ENCODE peak calls at places on chromosomes 3 and 15, in four cellular contexts. Y, J, U and D are unnamed samples.

GRCh38 chr15:65916664-65917406 is 47.5 kb downstream of the RAB11A start:
- DNase-seq in J (peak; percentile 80), U (peak; percentile 62), Y (peak; percentile 47), D (peak; percentile 55)

GRCh38 chr15:47366884-47367283 is 350.4 kb upstream of the SEMA6D start:
- DNase-seq in J (no peak), Y (no peak), U (no peak), D (no peak)

GRCh38 chr3:56702487-56703315 is 19.6 kb upstream of the TASOR start:
- DNase-seq in J (peak; percentile 63), Y (no peak), U (peak; percentile 7), D (no peak)

GRCh38 chr3:23859012-23859743 is 53.4 kb downstream of the UBE2E1 start:
- DNase-seq in J (no peak), U (no peak), Y (no peak), D (no peak)

GRCh38 chr15:33679065-33679464 is 289.2 kb upstream of the CHRM5 start:
- DNase-seq in J (no peak), U (no peak), Y (no peak), D (no peak)

GRCh38 chr3:50557106-50557505 is 10.4 kb downstream of the C3orf18 start:
- DNase-seq in J (no peak), U (no peak), Y (no peak), D (no peak)

GRCh38 chr3:78992830-78993229 is 775.0 kb downstream of the ROBO1 start:
- DNase-seq in U (no peak), J (no peak), Y (no peak), D (no peak)

GRCh38 chr15:62338497-62338896 is 173.4 kb upstream of the C2CD4B start:
- DNase-seq in U (no peak), Y (no peak), J (no peak), D (no peak)

GRCh38 chr3:185270262-185270955 is 16.6 kb upstream of the EHHADH start:
- DNase-seq in Y (no peak), U (peak; percentile 54), J (peak; percentile 50), D (peak; percentile 19)

GRCh38 chr3:72722930-72723726 is 125.1 kb downstream of the SHQ1 start:
- DNase-seq in U (no peak), J (no peak), Y (no peak), D (no peak)

GRCh38 chr15:84727429-84727828 is 11.5 kb upstream of the SEC11A start:
- DNase-seq in J (no peak), Y (no peak), U (no peak), D (no peak)

GRCh38 chr15:39631357-39631756 is 50.5 kb downstream of the THBS1 start:
- DNase-seq in Y (no peak), U (no peak), J (no peak), D (no peak)

GRCh38 chr15:78225783-78226541 is 8.4 kb downstream of the ACSBG1 start:
- DNase-seq in Y (no peak), J (no peak), U (no peak), D (no peak)

GRCh38 chr15:75107905-75108838 is 84.8 kb downstream of the PPCDC start:
- DNase-seq in Y (no peak), U (no peak), J (peak; percentile 27), D (no peak)

GRCh38 chr15:90402230-90402629 is 14.2 kb downstream of the IQGAP1 start:
- DNase-seq in Y (no peak), U (no peak), J (peak; percentile 29), D (no peak)

GRCh38 chr3:52446631-52447511 is 2.0 kb upstream of the SEMA3G start:
- DNase-seq in Y (peak; percentile 75), U (peak; percentile 62), J (peak; percentile 52), D (peak; percentile 63)

GRCh38 chr3:183481582-183481981 is 53.2 kb upstream of the MCF2L2 start:
- DNase-seq in Y (no peak), U (no peak), J (no peak), D (no peak)

GRCh38 chr3:66199089-66199473 is 21.7 kb upstream of the SLC25A26 start:
- DNase-seq in Y (no peak), J (peak; percentile 4), U (no peak), D (no peak)

GRCh38 chr15:35349916-35350315 is 196.0 kb downstream of the DPH6 start:
- DNase-seq in U (no peak), J (no peak), Y (no peak), D (no peak)

GRCh38 chr15:70526221-70526973 is 237.0 kb downstream of the UACA start:
- DNase-seq in U (no peak), Y (no peak), J (no peak), D (no peak)

GRCh38 chr15:74242296-74242929 is 6.3 kb downstream of the CCDC33 start:
- DNase-seq in Y (no peak), J (peak; percentile 6), U (peak; percentile 20), D (no peak)

GRCh38 chr15:53203454-53203853 is 413.3 kb upstream of the ONECUT1 start:
- DNase-seq in U (no peak), Y (no peak), J (no peak), D (no peak)

GRCh38 chr3:170690133-170690981 is 104.5 kb upstream of the SLC7A14 start:
- DNase-seq in U (peak; percentile 81), J (peak; percentile 18), Y (no peak), D (peak; percentile 29)

GRCh38 chr15:98321916-98322315 is 326.4 kb upstream of the IGF1R start:
- DNase-seq in Y (no peak), J (no peak), U (no peak), D (no peak)

GRCh38 chr3:21170964-21171363 is 580.0 kb downstream of the ZNF385D start:
- DNase-seq in Y (peak; percentile 1), J (no peak), U (no peak), D (no peak)

GRCh38 chr15:45645026-45645980 is 10.5 kb downstream of the SQOR start:
- DNase-seq in Y (no peak), U (no peak), J (no peak), D (no peak)

GRCh38 chr15:45644437-45644836 is 9.6 kb downstream of the SQOR start:
- DNase-seq in U (no peak), J (no peak), Y (no peak), D (no peak)

GRCh38 chr15:45640610-45641009 is 5.8 kb downstream of the SQOR start:
- DNase-seq in U (no peak), Y (no peak), J (peak; percentile 55), D (no peak)

GRCh38 chr15:45641374-45641778 is 6.5 kb downstream of the SQOR start:
- DNase-seq in J (peak; percentile 95), Y (no peak), U (no peak), D (no peak)

GRCh38 chr15:45642203-45642932 is 7.5 kb downstream of the SQOR start:
- DNase-seq in J (no peak), Y (no peak), U (no peak), D (no peak)
- TF ChIP-seq POLR2AphosphoS5 in J (no peak), Y (no peak), U (no peak), D (no peak)

DNA sequence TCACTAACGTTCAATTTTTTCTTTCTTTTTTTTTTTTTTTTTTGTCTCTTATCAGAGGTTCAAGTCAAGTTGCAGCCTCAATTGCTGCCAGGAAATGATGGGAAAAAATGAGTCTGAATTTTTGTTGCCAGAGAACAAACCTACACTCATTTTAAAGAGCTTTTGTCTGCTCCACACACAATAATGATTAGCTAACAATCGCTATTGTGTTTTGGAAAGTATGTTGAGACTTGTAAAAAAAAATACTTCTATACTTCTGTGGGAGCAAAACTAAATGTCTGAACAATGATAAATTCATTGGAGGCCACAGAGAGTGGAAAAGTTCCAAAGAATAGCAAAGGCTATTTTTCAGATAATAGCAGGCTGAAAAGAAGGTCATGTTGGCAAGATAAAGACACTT is 176.3 kb upstream of the LMCD1 start:
- DNase-seq in J (no peak), U (no peak), Y (no peak), D (no peak)
- TF ChIP-seq POLR2A in J (no peak), U (no peak), Y (no peak), D (no peak)

GRCh38 chr3:161694682-161695586 is 198.3 kb downstream of the OTOL1 start:
- DNase-seq in Y (no peak), U (no peak), J (no peak), D (no peak)
- TF ChIP-seq TAF1 in Y (no peak), U (no peak), J (no peak), D (no peak)

DNA sequence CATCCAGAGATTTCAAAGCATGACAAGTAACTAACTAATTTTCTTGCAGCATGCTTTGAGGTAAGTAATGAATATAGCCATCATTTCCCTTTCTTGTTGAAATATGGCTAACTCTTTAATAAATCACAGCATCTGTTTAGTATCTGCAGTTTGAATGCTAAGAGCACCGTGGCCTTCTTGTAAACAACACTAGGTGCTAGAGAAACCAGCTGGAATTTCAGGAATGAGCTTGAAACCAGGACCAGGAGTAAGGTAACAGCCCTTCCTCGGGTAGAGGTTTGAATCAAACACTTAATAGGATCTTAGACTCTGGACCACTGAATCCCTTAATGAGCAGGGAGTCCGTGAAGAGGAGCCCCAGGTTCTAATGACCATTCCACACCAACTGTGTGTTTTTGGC is 13.6 kb downstream of the CALML4 start:
- DNase-seq in U (no peak), Y (no peak), J (no peak), D (no peak)
- TF ChIP-seq POLR2AphosphoS5 in U (no peak), Y (no peak), J (no peak), D (no peak)

GRCh38 chr15:101011582-101011981 is 92.4 kb downstream of the LRRK1 start:
- DNase-seq in J (no peak), U (no peak), Y (no peak), D (no peak)

GRCh38 chr15:101010781-101011180 is 91.6 kb downstream of the LRRK1 start:
- DNase-seq in U (no peak), J (no peak), Y (no peak), D (no peak)

GRCh38 chr15:101006931-101007687 is 88.0 kb downstream of the LRRK1 start:
- DNase-seq in U (peak; percentile 89), J (peak; percentile 68), Y (peak; percentile 69), D (peak; percentile 59)

GRCh38 chr15:101009176-101009575 is 90.0 kb downstream of the LRRK1 start:
- DNase-seq in J (no peak), U (no peak), Y (no peak), D (no peak)

DNA sequence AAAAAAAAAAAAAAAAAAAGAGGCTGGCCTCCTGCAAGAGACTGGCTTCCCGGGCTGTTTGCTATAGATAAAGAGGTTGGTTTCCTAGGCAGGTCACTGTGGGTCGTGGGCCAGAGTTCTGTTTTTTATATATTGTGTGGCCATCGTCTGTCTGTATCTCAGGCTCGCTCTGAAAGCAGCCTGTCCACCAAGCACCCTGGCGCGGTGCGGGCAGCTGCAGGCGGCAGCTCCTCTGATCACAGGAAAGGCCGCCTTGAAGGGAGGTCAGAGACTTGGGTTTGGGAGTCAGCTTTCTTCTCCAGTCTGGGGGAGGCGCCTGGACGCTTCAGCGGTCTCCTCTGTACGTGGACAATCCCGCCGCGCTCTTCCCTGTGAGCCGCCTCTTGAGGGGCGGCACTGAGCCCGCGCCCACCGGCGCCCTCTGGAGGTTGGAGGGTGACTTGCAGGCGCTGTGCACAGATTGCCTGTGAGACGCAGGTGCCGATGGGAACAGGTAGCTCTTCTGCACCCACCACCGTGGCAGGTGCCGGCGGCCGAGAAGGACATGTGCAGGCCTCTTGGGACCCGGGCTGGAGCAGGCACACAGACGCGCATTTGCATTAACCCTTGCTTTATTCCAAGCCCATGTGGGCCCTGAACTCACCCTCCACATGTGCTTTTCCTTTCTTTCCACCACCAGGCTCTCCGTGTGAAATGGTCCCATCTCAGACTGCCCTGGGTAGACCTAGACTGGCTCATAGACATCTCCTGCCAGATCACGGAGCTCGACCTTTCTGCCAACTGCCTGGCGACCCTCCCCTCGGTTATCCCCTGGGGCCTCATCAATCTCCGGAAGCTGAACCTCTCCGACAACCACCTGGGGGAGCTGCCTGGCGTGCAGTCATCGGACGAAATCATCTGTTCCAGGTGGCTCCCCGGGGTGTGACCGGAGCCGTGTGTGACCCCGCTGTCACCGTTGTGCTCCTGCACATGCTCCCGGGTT is 89.3 kb downstream of the LRRK1 start:
- DNase-seq in J (peak; percentile 64), U (peak; percentile 88), Y (peak; percentile 61), D (peak; percentile 83)
- TF ChIP-seq POLR2A in J (no peak), U (peak; percentile 58), Y (no peak), D (peak; percentile 21)

GRCh38 chr3:13888576-13888975 is 8.7 kb upstream of the WNT7A start:
- DNase-seq in U (no peak), Y (no peak), J (no peak), D (no peak)
- TF ChIP-seq TAF1 in U (no peak), Y (no peak), J (no peak), D (no peak)